ENCODE peak calls at places on chromosomes 6 and 20, in eight cellular contexts. Y is endothelial cell of umbilical vein, A is neural progenitor cell, N is left ventricle myocardium inferior, E is heart right ventricle, H is IMR-90, P is psoas muscle, V is OCI-LY7. D is an unnamed sample.

GRCh38 chr6:6696867-6697531 is 108.5 kb downstream of the LY86 start:
- DNase-seq in P (peak; percentile 69), Y (peak; percentile 91), H (peak; percentile 65), V (peak; percentile 57), E (peak; percentile 56), N (peak; percentile 61), A (peak; percentile 89), D (peak; percentile 85)

GRCh38 chr6:157151989-157152388 is 171.3 kb downstream of the TMEM242 start:
- DNase-seq in Y (peak; percentile 68), P (no peak), H (peak; percentile 93), A (no peak), V (no peak), N (no peak), E (no peak), D (no peak)

GRCh38 chr20:21534453-21534852 is 20.6 kb upstream of the NKX2-2 start:
- DNase-seq in Y (no peak), H (no peak), V (peak; percentile 55), N (no peak), P (no peak), A (no peak), E (no peak), D (no peak)

GRCh38 chr6:28757429-28758045 is 166.2 kb downstream of the TRIM27 start:
- DNase-seq in H (no peak), E (no peak), N (no peak), V (no peak), P (no peak), A (no peak), Y (no peak), D (no peak)

GRCh38 chr20:59721386-59721785 is 117.0 kb downstream of the PHACTR3 start:
- DNase-seq in Y (no peak), E (no peak), V (no peak), P (no peak), N (no peak), A (no peak), H (no peak), D (no peak)

GRCh38 chr6:15246217-15247211 is 645 bp downstream of the JARID2 start:
- DNase-seq in N (no peak), H (peak; percentile 49), P (no peak), A (peak; percentile 43), Y (no peak), V (no peak), E (no peak), D (no peak)

GRCh38 chr20:35012227-35013069 is 56.8 kb downstream of the MYH7B start:
- DNase-seq in H (no peak), E (no peak), N (no peak), P (peak; percentile 56), Y (no peak), A (no peak), V (no peak), D (no peak)

GRCh38 chr6:53679446-53679933 is 13.9 kb upstream of the KLHL31 start:
- DNase-seq in N (no peak), Y (peak; percentile 33), A (no peak), P (no peak), V (peak; percentile 20), E (no peak), H (peak; percentile 46), D (no peak)

GRCh38 chr20:24522452-24523330 is 53.3 kb downstream of the SYNDIG1 start:
- DNase-seq in H (no peak), E (no peak), V (no peak), A (no peak), Y (no peak), N (no peak), P (no peak), D (no peak)

GRCh38 chr20:39897058-39897457 is 792.0 kb downstream of the MAFB start:
- DNase-seq in N (no peak), P (no peak), E (no peak), H (peak; percentile 97), A (no peak), V (no peak), Y (no peak), D (no peak)

GRCh38 chr20:37651932-37652331 is 41.9 kb upstream of the CTNNBL1 start:
- DNase-seq in V (peak; percentile 44), Y (peak; percentile 42), H (no peak), P (peak; percentile 65), E (peak; percentile 26), A (peak; percentile 83), N (peak; percentile 29), D (no peak)

GRCh38 chr6:30167101-30167500 is 3.8 kb downstream of the TRIM15 start:
- DNase-seq in H (no peak), A (no peak), V (no peak), E (no peak), Y (no peak), P (no peak), N (no peak), D (no peak)

DNA sequence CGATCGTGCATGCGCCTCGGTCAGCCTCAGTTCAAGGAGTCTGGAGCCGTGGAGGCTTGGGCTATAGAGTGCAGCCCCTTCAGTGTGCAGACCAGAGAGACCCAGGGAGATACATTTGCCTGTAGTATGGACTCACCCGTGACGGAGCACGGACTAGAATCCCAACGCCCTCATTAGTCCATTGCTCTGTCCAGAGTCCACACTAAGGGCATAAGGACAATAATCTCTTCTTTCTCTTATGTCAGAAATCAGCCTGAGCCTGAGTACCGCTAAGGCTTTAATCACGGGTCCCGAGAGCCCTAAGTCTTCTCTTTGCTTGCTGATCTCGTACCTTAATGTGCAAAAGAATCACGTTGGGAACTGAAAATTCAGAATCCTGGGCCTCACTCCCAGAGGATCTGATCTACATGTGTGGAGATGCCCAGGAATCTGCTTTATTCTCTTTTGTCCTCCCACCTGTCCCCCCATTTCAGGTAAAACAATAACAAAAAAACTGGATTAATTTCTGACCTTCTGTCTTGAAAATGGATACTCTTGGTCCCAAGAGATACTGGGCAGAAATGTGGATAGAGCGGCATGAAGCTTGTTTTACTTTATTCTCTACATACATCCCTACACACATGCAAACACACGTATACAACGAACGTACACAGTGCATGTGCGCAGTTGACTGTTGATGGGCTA is 671 bp downstream of the BPHL start:
- DNase-seq in Y (no peak), H (peak; percentile 31), P (no peak), E (no peak), A (no peak), V (no peak), N (no peak), D (no peak)
- H3K27ac ChIP-seq in Y (no peak overlapping the region), H (peak overlapping the region; percentile 61), P (peak overlapping the region; percentile 88), E (no peak overlapping the region), A (no peak overlapping the region), V (no peak overlapping the region), N (peak overlapping the region; percentile 93), D (peak overlapping the region; percentile 44)

DNA sequence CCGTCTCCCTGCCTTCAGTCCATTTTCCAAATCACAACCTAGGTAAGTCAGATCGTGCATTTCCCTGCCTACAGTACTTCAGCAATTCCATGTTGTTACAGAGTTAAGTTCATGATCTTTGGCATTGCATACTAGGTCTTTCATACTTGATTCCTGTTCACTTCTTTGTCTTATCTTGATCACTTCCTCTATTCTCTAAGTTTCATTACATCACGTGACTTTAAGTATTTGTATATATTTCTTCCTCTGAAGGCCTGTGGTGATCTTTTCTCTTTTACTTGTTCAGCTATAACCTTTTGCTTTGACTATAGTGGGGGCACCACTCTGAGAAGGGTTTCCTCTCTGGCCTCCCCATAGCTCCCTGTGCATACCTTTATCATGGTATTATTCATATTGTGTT is 100.2 kb downstream of the TRMT11 start:
- DNase-seq in Y (peak; percentile 24), N (no peak), A (no peak), H (no peak), E (no peak), V (peak; percentile 9), P (no peak), D (no peak)
- H3K4me3 ChIP-seq in Y (no peak overlapping the region), N (no peak overlapping the region), A (no peak overlapping the region), H (no peak overlapping the region), E (no peak overlapping the region), V (no peak overlapping the region), P (no peak overlapping the region), D (no peak overlapping the region)

GRCh38 chr20:48926816-48927215 is 5.3 kb downstream of the ARFGEF2 start:
- DNase-seq in N (no peak), P (no peak), V (no peak), E (no peak), A (no peak), H (no peak), Y (peak; percentile 85), D (no peak)

GRCh38 chr20:48930035-48930434 is 8.5 kb downstream of the ARFGEF2 start:
- DNase-seq in V (no peak), N (no peak), E (no peak), Y (peak; percentile 90), A (no peak), H (no peak), P (no peak), D (no peak)

GRCh38 chr20:48931527-48932374 is 10.2 kb downstream of the ARFGEF2 start:
- DNase-seq in P (no peak), V (no peak), A (no peak), E (no peak), H (no peak), Y (no peak), N (no peak), D (peak; percentile 43)

GRCh38 chr20:48930878-48931277 is 9.4 kb downstream of the ARFGEF2 start:
- DNase-seq in Y (peak; percentile 29), A (no peak), P (no peak), V (no peak), H (no peak), E (no peak), N (no peak), D (no peak)

GRCh38 chr20:48928832-48929725 is 7.6 kb downstream of the ARFGEF2 start:
- DNase-seq in H (peak; percentile 69), A (no peak), E (peak; percentile 33), V (no peak), P (no peak), N (no peak), Y (peak; percentile 91), D (no peak)
- H3K4me1 ChIP-seq in H (peaks cover 24% of the 10 kb centered on the region), A (no peaks in the 10 kb centered on the region), E (peaks cover 41% of the 10 kb centered on the region), V (peaks cover 26% of the 10 kb centered on the region), P (peaks cover 37% of the 10 kb centered on the region), N (peaks cover 94% of the 10 kb centered on the region), Y (peaks cover 51% of the 10 kb centered on the region), D (no peaks in the 10 kb centered on the region)

GRCh38 chr20:14979472-14979986 is 642.1 kb upstream of the FLRT3 start:
- DNase-seq in N (no peak), E (no peak), H (no peak), P (no peak), Y (peak; percentile 49), V (no peak), A (no peak), D (no peak)

GRCh38 chr20:14984768-14985622 is 647.6 kb upstream of the FLRT3 start:
- DNase-seq in P (no peak), N (no peak), Y (peak; percentile 94), V (no peak), E (no peak), H (no peak), A (no peak), D (no peak)

GRCh38 chr20:14986656-14987055 is 649.2 kb upstream of the FLRT3 start:
- DNase-seq in Y (no peak), H (no peak), V (no peak), P (no peak), A (no peak), E (no peak), N (no peak), D (no peak)

GRCh38 chr20:14986026-14986655 is 648.7 kb upstream of the FLRT3 start:
- DNase-seq in Y (peak; percentile 82), H (no peak), V (no peak), P (no peak), A (no peak), N (no peak), E (no peak), D (no peak)

DNA sequence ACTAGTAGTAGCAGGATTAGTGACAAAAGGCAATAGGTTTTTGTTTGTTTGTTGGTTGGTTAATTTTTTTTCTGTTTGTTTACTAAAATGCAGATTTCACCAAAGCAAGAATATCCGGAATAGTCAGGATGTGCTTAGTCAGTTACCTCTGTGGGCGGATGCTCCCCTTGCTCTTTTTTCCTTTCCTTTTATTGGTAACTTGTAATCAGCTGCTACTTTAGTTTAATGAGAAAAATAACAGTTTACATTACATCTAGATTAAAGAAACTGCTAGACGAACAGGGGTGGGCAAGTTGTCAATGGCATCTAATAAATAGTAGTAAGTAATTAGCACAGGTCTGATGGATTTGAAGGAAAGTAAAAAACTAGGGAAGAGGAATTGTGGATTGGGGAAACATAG is 646.9 kb upstream of the FLRT3 start:
- DNase-seq in N (no peak), V (no peak), E (no peak), A (no peak), Y (no peak), P (no peak), H (no peak), D (no peak)
- H3K27ac ChIP-seq in N (no peak overlapping the region), V (no peak overlapping the region), E (no peak overlapping the region), A (no peak overlapping the region), Y (peak overlapping the region; percentile 84), P (no peak overlapping the region), H (no peak overlapping the region), D (no peak overlapping the region)